ENCODE peak calls at places on chromosomes 5 and 9, in five cellular contexts. S is HFFc6, E is kidney epithelial cell, G is fibroblast of lung, J is tibial artery. C is an unnamed sample.

GRCh38 chr5:5132896-5133295 is 7.2 kb upstream of the ADAMTS16 start:
- DNase-seq in J (no peak), S (no peak), E (no peak), G (no peak), C (no peak)

GRCh38 chr5:989961-990530 is 18.6 kb upstream of the NKD2 start:
- DNase-seq in S (no peak), G (no peak), J (peak; percentile 80), E (no peak), C (peak; percentile 68)

GRCh38 chr9:127182901-127183746 is 60.7 kb upstream of the ANGPTL2 start:
- DNase-seq in G (peak; percentile 15), S (no peak), J (peak; percentile 66), E (no peak), C (no peak)

GRCh38 chr9:125141251-125141650 is 2.1 kb downstream of the SCAI start:
- DNase-seq in G (peak; percentile 64), E (no peak), J (no peak), S (peak; percentile 59), C (peak; percentile 47)

GRCh38 chr9:79277916-79278447 is 293.8 kb upstream of the TLE4 start:
- DNase-seq in E (no peak), S (no peak), G (peak; percentile 24), J (no peak), C (no peak)

GRCh38 chr5:136020001-136020382 is 8.8 kb upstream of the TGFBI start:
- DNase-seq in E (no peak), J (no peak), G (no peak), S (no peak), C (no peak)

GRCh38 chr5:157222506-157223230 is 42.0 kb downstream of the ITK start:
- DNase-seq in J (no peak), S (peak; percentile 47), E (no peak), G (peak; percentile 76), C (peak; percentile 10)

GRCh38 chr9:88747768-88748167 is 212.8 kb downstream of the NXNL2 start:
- DNase-seq in G (peak; percentile 94), J (no peak), S (peak; percentile 88), E (peak; percentile 54), C (peak; percentile 95)

GRCh38 chr5:1110930-1111726 is 735 bp downstream of the SLC12A7 start:
- DNase-seq in J (no peak), E (no peak), S (no peak), G (no peak), C (no peak)

GRCh38 chr5:155193018-155193417 is 179.5 kb downstream of the KIF4B start:
- DNase-seq in J (no peak), E (no peak), G (no peak), S (no peak), C (no peak)

GRCh38 chr5:142097681-142098080 is 10.9 kb upstream of the NDFIP1 start:
- DNase-seq in E (no peak), J (no peak), G (no peak), S (peak; percentile 52), C (no peak)

GRCh38 chr5:136075339-136075885 is 46.6 kb downstream of the TGFBI start:
- DNase-seq in S (no peak), G (no peak), J (no peak), E (no peak), C (no peak)

GRCh38 chr9:125631391-125632085 is 75.5 kb downstream of the MAPKAP1 start:
- DNase-seq in S (peak; percentile 70), E (no peak), J (no peak), G (peak; percentile 60), C (peak; percentile 74)

GRCh38 chr9:129398101-129398795 is 220.2 kb upstream of the IER5L start:
- DNase-seq in E (no peak), S (no peak), J (peak; percentile 45), G (no peak), C (no peak)

GRCh38 chr5:100518377-100518776 is 16.8 kb upstream of the FAM174A start:
- DNase-seq in J (no peak), G (no peak), E (no peak), S (no peak), C (no peak)

GRCh38 chr9:4640027-4640426 is 22.1 kb upstream of the PLPP6 start:
- DNase-seq in S (no peak), G (no peak), E (no peak), J (no peak), C (peak; percentile 39)

GRCh38 chr9:127283917-127284316 is 19.3 kb downstream of the GARNL3 start:
- DNase-seq in J (no peak), E (peak; percentile 9), S (peak; percentile 31), G (peak; percentile 29), C (peak; percentile 68)

GRCh38 chr9:33677506-33677809 is 117.9 kb upstream of the PRSS3 start:
- DNase-seq in E (no peak), S (no peak), G (no peak), J (no peak), C (no peak)

GRCh38 chr5:142900926-142901325 is 130.7 kb downstream of the ARHGAP26 start:
- DNase-seq in S (peak; percentile 63), E (no peak), G (peak; percentile 96), J (no peak), C (peak; percentile 56)

GRCh38 chr5:9265391-9266287 is 280.2 kb downstream of the SEMA5A start:
- DNase-seq in G (peak; percentile 97), E (peak; percentile 72), J (no peak), S (peak; percentile 96), C (peak; percentile 71)

GRCh38 chr5:173396311-173396993 is 68.2 kb upstream of the STC2 start:
- DNase-seq in G (no peak), E (no peak), J (no peak), S (no peak), C (peak; percentile 7)

GRCh38 chr5:34684281-34684979 is 28.3 kb downstream of the RAI14 start:
- DNase-seq in E (peak; percentile 92), S (peak; percentile 47), J (no peak), G (peak; percentile 83), C (peak; percentile 59)

GRCh38 chr5:140345919-140346347 is 470 bp downstream of the HBEGF start:
- DNase-seq in S (peak; percentile 51), G (peak; percentile 69), E (no peak), J (peak; percentile 80), C (peak; percentile 68)
- TF ChIP-seq CTCF in S (peak; percentile 69), G (peak; percentile 41), E (peak; percentile 47), J (no peak), C (peak; percentile 52)

GRCh38 chr9:2991292-2991691 is 147.4 kb upstream of the PUM3 start:
- DNase-seq in E (no peak), J (no peak), S (no peak), G (no peak), C (peak; percentile 1)
- TF ChIP-seq CTCF in E (peak; percentile 28), J (no peak), S (peak; percentile 39), G (no peak), C (peak; percentile 14)

DNA sequence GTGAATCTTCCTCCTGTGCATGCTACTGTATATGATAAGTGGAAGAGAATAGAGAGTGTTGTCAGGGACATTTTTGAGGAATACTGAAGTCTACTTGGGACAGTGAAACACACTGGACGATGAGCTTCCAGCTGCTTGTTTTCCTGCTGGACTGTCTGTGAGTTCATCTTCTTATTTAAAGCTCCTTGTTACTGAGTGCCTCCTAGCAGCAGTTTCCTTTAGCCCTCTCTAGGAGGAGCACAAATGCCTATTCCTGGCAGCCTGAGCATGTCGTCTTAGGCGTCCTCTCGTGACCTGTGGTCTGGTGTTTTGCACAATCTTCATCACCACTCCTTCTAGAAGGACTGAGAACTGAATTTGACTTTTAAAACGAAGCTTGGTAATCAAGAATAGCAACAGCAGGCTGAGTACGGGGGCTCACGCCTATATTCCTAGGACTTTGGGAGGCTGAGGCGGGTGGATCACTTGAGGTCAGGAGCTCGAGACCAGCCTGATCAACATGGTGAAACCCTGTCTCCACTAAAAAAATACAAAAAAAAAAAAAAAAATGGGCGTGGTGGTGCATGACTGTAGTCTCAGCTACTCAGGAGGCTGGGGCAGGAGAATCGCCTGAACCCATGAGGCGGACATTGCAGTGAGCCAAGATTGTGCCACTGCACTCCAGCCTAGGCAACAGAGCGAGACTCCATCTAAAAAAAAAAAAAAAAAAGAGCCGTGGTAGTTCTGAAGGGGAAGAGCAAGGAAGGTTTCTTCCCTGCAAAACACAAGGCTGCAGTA is 44.0 kb downstream of the ANKRD33B start:
- DNase-seq in G (peak; percentile 52), E (no peak), J (peak; percentile 79), S (no peak), C (peak; percentile 90)
- TF ChIP-seq CTCF in G (peak; percentile 28), E (no peak), J (peak; percentile 20), S (no peak), C (peak; percentile 47)

GRCh38 chr9:19629506-19629905 is 159.3 kb downstream of the SLC24A2 start:
- DNase-seq in S (no peak), G (no peak), E (no peak), J (no peak), C (no peak)
- TF ChIP-seq CTCF in S (no peak), G (no peak), E (no peak), J (no peak), C (peak; percentile 8)

GRCh38 chr5:73783823-73784222 is 157.8 kb downstream of the ARHGEF28 start:
- DNase-seq in S (peak; percentile 52), E (no peak), G (peak; percentile 23), J (no peak), C (peak; percentile 60)
- TF ChIP-seq CTCF in S (peak; percentile 77), E (peak; percentile 48), G (peak; percentile 3), J (no peak), C (peak; percentile 32)

DNA sequence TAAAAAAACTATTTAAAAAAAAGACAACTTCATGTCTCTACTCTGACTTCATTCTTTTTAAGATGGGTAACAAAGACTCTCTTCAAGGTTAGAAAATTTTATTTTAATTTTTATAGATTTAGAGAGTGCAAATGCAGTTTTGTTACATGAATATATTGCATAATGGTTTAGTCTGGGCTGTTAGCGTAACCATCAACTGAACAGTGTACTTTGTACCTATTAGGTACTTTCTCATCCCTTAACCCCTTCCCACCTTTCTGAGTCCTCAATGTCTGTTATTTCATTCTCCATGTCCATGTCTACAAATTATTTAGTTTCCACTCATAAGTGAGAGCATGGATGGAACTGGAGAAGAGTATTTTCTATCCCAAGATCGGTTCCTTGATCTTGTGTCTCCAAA is 16.8 kb downstream of the TLR4 start:
- DNase-seq in S (no peak), J (no peak), E (no peak), G (no peak), C (no peak)
- TF ChIP-seq CTCF in S (no peak), J (no peak), E (no peak), G (no peak), C (no peak)

DNA sequence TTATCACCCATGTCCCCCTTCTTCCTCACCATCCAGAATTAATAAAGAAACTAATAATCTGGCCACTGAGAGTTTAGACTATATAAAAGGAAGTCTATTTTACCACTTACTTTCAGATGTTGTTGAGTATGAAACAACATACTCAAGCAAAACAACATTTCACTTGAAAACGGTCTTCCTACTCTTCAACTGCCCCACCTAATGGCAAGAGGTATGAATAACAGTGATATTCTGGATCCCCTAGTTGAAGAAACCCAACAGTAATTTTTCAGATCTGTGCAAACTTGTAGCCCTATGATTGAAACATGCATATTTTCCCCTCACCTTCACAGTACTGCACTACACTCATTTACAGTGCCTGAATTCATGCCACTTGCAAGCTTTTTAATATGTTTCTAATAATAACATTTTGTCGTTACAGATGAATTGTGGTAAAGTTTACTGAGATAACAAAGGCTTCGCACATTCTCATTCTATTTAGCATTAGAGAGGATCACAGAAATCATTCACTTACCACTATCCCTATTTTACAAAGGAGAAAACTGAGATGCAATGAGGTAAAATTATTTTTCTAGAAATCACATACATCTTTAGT is 267.9 kb upstream of the PDE4D start:
- DNase-seq in J (no peak), S (peak; percentile 35), E (no peak), G (peak; percentile 39), C (peak; percentile 48)
- TF ChIP-seq CTCF in J (peak; percentile 11), S (peak; percentile 72), E (peak; percentile 53), G (peak; percentile 29), C (peak; percentile 39)

GRCh38 chr9:94997727-94998126 is 271.2 kb downstream of the AOPEP start:
- DNase-seq in E (no peak), G (no peak), J (no peak), S (no peak), C (no peak)
- TF ChIP-seq CTCF in E (no peak), G (no peak), J (no peak), S (no peak), C (no peak)

C was measured in cardiac fibroblast.